ENCODE peak calls at places on chromosomes 6 and 20, in four cellular contexts. S, Y, V and N are unnamed samples. For H3K9me3, the result is how much of the 10 kb centered on the place peaks cover.

GRCh38 chr6:156595481-156595880 is 181.7 kb upstream of the ARID1B start:
- DNase-seq in S (no peak), Y (no peak), V (no peak), N (no peak)

GRCh38 chr6:45986746-45987274 is 28.9 kb downstream of the CLIC5 start:
- DNase-seq in S (peak), Y (no peak), V (no peak), N (no peak)

GRCh38 chr6:75128881-75129570 is 76.8 kb downstream of the COL12A1 start:
- DNase-seq in S (no peak), Y (no peak), V (no peak), N (no peak)

GRCh38 chr20:31684153-31685003 is 38.3 kb downstream of the BCL2L1 start:
- DNase-seq in S (no peak), Y (no peak), V (no peak), N (peak)

GRCh38 chr6:149766156-149766768 is 16.7 kb downstream of the PCMT1 start:
- DNase-seq in S (no peak), Y (peak), V (no peak), N (no peak)

GRCh38 chr20:38137441-38138037 is 27.5 kb downstream of the TGM2 start:
- DNase-seq in S (no peak), Y (no peak), V (no peak), N (no peak)

GRCh38 chr6:108844632-108845031 is 3.6 kb upstream of the ARMC2 start:
- DNase-seq in S (no peak), Y (no peak), V (no peak), N (no peak)

GRCh38 chr6:169162968-169163903 is 90.4 kb downstream of the THBS2 start:
- DNase-seq in S (no peak), Y (no peak), V (no peak), N (no peak)

GRCh38 chr6:81561071-81561564 is 191.4 kb downstream of the TENT5A start:
- DNase-seq in S (no peak), Y (no peak), V (no peak), N (no peak)

GRCh38 chr6:68826501-68826900 is 191.4 kb downstream of the ADGRB3 start:
- DNase-seq in S (no peak), Y (peak), V (no peak), N (no peak)

GRCh38 chr6:39610229-39610628 is 115.0 kb downstream of the KIF6 start:
- DNase-seq in S (no peak), Y (peak), V (no peak), N (no peak)

GRCh38 chr6:96058094-96058493 is 42.3 kb downstream of the FUT9 start:
- DNase-seq in S (no peak), Y (peak), V (no peak), N (no peak)

GRCh38 chr6:163825033-163825432 is 410.5 kb downstream of the QKI start:
- DNase-seq in S (no peak), Y (no peak), V (no peak), N (no peak)

GRCh38 chr6:150280703-150281102 is 88.1 kb upstream of the IYD start:
- DNase-seq in S (no peak), Y (no peak), V (no peak), N (no peak)

GRCh38 chr20:43017241-43018030 is 172.3 kb downstream of the PTPRT start:
- DNase-seq in S (no peak), Y (no peak), V (no peak), N (peak)

GRCh38 chr6:148559848-148560433 is 186.9 kb upstream of the UST start:
- DNase-seq in S (peak), Y (peak), V (no peak), N (peak)

GRCh38 chr6:2384518-2384917 is 139.1 kb upstream of the GMDS start:
- DNase-seq in S (no peak), Y (no peak), V (no peak), N (no peak)

GRCh38 chr6:82040405-82041221 is 206.9 kb downstream of the IBTK start:
- DNase-seq in S (no peak), Y (peak), V (no peak), N (peak)

GRCh38 chr6:162181741-162182401 is 545.7 kb downstream of the PRKN start:
- DNase-seq in S (no peak), Y (no peak), V (no peak), N (no peak)

GRCh38 chr6:165986647-165987482 is 180.8 kb downstream of the TBXT start:
- DNase-seq in S (no peak), Y (no peak), V (no peak), N (no peak)

GRCh38 chr6:159299566-159299965 is 130.4 kb downstream of the FNDC1 start:
- DNase-seq in S (no peak), Y (no peak), V (no peak), N (peak)

GRCh38 chr6:169194737-169195136 is 58.9 kb downstream of the THBS2 start:
- DNase-seq in S (no peak), Y (no peak), V (no peak), N (no peak)

GRCh38 chr6:21971540-21971939 is 325.3 kb downstream of the PRL start:
- DNase-seq in S (no peak), Y (peak), V (no peak), N (no peak)

GRCh38 chr6:117548797-117549301 is 53.5 kb downstream of the GOPC start:
- DNase-seq in S (no peak), Y (peak), V (no peak), N (no peak)

GRCh38 chr6:33583591-33584155 is 3.6 kb upstream of the BAK1 start:
- DNase-seq in S (no peak), Y (peak), V (no peak), N (peak)

GRCh38 chr6:11324453-11325023 is 92.1 kb upstream of the NEDD9 start:
- DNase-seq in S (no peak), Y (no peak), V (no peak), N (no peak)

GRCh38 chr6:54802775-54803631 is 43.6 kb upstream of the FAM83B start:
- DNase-seq in S (no peak), Y (peak), V (no peak), N (no peak)

GRCh38 chr20:58792426-58792825 is 58.3 kb downstream of the GNAS-AS1 start:
- DNase-seq in S (no peak), Y (no peak), V (no peak), N (no peak)

GRCh38 chr6:163375361-163375760 is 39.2 kb upstream of the QKI start:
- DNase-seq in S (no peak), Y (no peak), V (no peak), N (no peak)

GRCh38 chr6:75204959-75205775 is 686 bp downstream of the COL12A1 start:
- DNase-seq in S (no peak), Y (peak), V (no peak), N (no peak)

GRCh38 chr20:63311833-63312243 is 18.9 kb downstream of the COL20A1 start:
- DNase-seq in S (no peak), Y (no peak), V (no peak), N (no peak)

GRCh38 chr6:154824076-154824475 is 90.9 kb downstream of the SCAF8 start:
- DNase-seq in S (no peak), Y (peak), V (no peak), N (no peak)

GRCh38 chr20:11810316-11811130 is 107.2 kb upstream of the BTBD3 start:
- DNase-seq in S (no peak), Y (peak), V (no peak), N (no peak)

GRCh38 chr20:33820362-33820761 is 9.2 kb downstream of the CHMP4B start:
- DNase-seq in S (no peak), Y (no peak), V (no peak), N (no peak)

GRCh38 chr6:150975136-150975535 is 109.6 kb downstream of the MTHFD1L start:
- DNase-seq in S (no peak), Y (no peak), V (no peak), N (no peak)

GRCh38 chr6:15389759-15390723 is 144.2 kb downstream of the JARID2 start:
- DNase-seq in S (no peak), Y (peak), V (no peak), N (peak)

GRCh38 chr20:31894980-31895675 is 24.7 kb downstream of the TTLL9 start:
- DNase-seq in S (peak), Y (peak), V (peak), N (peak)

GRCh38 chr20:46199198-46199597 is 81.1 kb downstream of the CD40 start:
- DNase-seq in S (no peak), Y (peak), V (no peak), N (peak)

GRCh38 chr6:12203001-12203400 is 87.2 kb upstream of the EDN1 start:
- DNase-seq in S (no peak), Y (no peak), V (no peak), N (no peak)

DNA sequence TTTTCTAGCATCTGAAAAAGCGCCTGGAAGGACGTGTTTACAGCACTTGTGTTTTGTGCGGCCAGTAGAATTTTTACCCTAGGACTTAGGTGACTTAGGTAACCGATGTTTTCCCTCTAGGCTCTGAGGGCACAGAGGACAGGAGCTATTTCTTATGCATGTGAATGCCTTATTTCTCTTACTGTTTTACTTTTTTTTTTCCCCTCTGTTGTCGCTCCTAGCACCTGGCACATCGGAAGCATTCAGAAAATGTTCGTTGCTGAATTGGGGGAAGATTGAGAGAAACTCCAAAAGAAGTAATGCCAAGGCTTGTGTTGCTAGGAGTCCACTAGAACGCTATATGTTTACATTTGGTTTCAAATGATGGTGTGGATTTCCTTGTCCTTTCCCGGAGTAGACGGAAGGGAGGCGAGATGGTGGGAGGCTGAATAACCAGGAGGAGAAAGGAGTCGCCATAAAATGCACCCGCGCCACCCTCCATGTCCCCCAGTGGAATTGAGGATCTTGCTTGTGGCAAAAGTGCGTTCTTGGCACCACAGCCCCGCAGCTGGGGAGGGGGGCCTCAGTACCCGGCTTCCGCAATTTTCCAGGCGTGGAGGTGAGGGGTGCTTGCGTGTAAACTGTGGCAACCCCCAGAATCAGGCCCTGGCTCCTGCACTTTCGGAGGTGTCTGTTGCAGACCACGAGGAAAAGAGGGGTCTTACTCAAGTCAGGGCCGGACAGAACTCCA is 6.8 kb downstream of the OLIG3 start:
- DNase-seq in S (no peak), Y (no peak), V (no peak), N (no peak)
- H3K4me3 ChIP-seq in S (no peak), Y (no peak), V (no peak), N (no peak)

GRCh38 chr6:23562554-23562953 is 563.5 kb upstream of the NRSN1 start:
- DNase-seq in S (no peak), Y (no peak), V (no peak), N (no peak)

GRCh38 chr6:23563329-23563728 is 562.7 kb upstream of the NRSN1 start:
- DNase-seq in S (no peak), Y (no peak), V (no peak), N (no peak)

GRCh38 chr6:23559587-23560343 is 566.2 kb upstream of the NRSN1 start:
- DNase-seq in S (no peak), Y (no peak), V (no peak), N (no peak)

DNA sequence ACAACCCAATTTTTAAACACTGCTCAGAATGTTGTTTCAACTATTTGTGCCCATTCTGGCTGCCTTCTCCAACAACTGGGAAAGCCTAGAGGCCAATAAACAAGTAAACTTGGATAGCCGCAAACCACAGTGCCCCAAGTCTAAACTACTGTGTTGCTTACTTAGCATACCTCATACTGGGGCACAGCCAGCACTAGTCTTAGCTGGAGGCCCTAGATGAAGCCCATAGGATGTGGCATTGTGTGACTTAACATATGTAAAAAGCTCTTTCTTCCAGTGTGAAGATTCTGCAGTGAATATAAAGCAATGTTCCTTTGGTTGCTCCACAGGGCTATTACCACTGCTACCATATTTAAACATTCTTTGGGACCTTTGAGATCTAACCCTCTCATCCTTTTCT is 564.3 kb upstream of the NRSN1 start:
- DNase-seq in S (no peak), Y (no peak), V (no peak), N (no peak)
- H3K9me3 ChIP-seq in S (under half), Y (under half), V (under half), N (under half)

GRCh38 chr20:49983848-49984408 is 1.1 kb downstream of the SNAI1 start:
- DNase-seq in S (no peak), Y (no peak), V (no peak), N (peak)
- H3K4me3 ChIP-seq in S (peak), Y (peak), V (peak), N (no peak)

DNA sequence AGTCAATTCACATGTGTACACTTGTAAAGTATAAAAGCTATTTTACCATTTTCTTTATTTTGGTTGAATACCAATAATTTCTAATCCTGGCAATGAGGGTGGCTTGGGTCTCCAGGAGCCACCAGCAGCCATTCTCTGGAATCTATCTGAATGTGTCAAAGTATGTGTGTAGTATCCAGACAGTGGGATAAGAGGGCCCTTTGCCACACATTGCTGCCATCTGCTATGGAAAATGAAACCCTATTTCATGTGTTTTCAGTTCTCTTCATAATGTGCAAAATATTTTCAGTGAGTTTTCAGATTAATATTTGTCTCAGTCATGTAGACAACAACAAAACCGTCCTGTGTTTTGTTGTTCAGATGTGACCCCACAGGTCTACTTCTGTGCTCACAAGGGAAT is 46.3 kb downstream of the CDYL start:
- DNase-seq in S (no peak), Y (no peak), V (no peak), N (no peak)
- H3K9me3 ChIP-seq in S (under half), Y (under half), V (under half), N (under half)

DNA sequence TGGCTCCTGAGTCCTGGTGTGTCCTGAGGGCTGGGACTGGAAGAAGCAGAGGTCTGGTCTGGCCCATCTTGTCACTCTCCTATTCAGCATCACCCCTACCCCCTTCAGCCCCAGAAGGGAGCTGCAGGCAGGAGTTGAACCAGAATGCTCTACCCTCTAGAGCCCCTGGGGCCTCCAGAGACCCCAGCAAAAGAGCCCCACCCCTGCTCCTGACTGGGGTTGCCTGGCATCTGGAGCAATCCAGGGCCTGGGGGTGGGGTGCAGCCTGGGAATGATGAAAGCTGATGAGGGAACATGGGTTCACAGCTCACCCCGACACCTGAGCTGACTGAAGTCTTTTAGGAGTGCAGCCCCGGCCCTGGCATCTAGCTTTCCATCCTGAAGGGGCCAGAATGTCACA is 12.2 kb downstream of the FGD2 start:
- DNase-seq in S (no peak), Y (no peak), V (no peak), N (no peak)
- H3K4me3 ChIP-seq in S (no peak), Y (no peak), V (no peak), N (no peak)

GRCh38 chr6:168060521-168060931 is 18.5 kb downstream of the FRMD1 start:
- DNase-seq in S (peak), Y (peak), V (no peak), N (no peak)

GRCh38 chr6:168061269-168062210 is 17.5 kb downstream of the FRMD1 start:
- DNase-seq in S (no peak), Y (no peak), V (no peak), N (no peak)

GRCh38 chr6:168064226-168064807 is 14.7 kb downstream of the FRMD1 start:
- DNase-seq in S (no peak), Y (no peak), V (no peak), N (no peak)

GRCh38 chr6:168062346-168063289 is 16.4 kb downstream of the FRMD1 start:
- DNase-seq in S (no peak), Y (no peak), V (no peak), N (no peak)

DNA sequence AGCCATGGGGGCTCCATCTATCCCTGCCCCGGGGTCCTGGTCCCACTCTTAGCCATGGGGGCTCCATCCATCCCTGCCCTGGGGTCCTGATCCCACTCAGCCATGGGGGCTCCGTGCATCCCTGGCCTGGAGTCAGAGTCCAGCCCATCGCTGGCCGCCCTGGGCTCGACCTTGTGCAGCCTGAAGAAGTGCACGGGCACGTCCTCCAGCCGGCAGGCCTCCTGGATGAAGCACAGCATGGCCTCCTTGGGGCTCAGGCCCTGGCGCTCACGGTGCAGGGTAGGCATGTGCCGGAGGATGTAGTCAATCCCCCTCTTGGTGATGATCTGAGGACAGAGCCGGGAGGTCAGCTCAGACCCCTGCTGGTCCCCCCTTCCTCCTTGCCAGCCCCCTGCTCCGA is 15.6 kb downstream of the FRMD1 start:
- DNase-seq in S (no peak), Y (no peak), V (no peak), N (no peak)
- H3K9me3 ChIP-seq in S (under half), Y (under half), V (under half), N (under half)

DNA sequence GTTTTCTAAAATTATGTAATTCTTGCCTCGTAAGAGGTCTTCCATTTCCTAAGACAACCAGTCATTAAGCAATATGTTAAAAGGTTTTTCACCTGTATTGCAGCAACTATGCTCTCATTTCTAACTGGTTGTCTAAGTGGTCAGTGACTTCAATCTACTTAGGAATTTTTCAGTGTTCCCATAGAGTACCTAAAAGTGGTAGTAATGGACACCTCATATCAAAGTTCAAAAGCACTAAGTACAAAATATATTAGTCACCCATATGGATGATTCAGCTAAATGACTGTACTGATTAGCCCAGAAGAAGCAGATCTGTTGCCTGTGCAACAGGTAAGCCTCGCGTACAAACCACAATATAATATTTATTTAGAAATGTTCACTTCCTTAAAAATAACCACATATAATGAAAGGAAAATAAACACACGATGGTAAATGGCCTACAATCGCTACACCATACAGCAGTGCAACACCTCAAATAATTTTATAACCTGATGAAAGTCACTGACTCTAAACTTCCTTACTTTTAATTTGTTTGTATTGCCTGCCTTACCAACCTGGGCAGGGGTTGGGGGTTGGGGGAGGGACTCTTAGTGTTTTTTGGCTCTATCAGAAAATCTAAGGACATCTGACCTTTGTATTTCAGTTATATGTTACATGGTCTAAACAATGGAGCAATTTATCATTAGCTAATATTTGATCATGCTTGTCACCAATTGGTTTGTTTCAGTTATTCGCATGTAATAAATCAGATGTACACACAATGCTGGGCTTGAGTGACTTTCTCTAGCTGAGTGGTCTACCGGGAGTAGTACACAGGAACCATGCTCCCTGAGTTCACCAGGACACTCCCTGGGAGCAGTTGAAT is 105.9 kb downstream of the HIVEP2 start:
- DNase-seq in S (no peak), Y (no peak), V (no peak), N (no peak)
- H3K4me3 ChIP-seq in S (no peak), Y (no peak), V (no peak), N (no peak)